ENCODE peak calls at places on chromosomes 5 and 9, in ten cellular contexts. S is GM12865, W is mesothelial cell of epicardium, A is HFFc6, Y is AG09309, H is HFF-Myc, P is esophagus muscularis mucosa, X is heart left ventricle, M is B cell, J is cardiac fibroblast. V is an unnamed sample.

GRCh38 chr9:8457814-8458213 is 658.2 kb upstream of the DMAC1 start:
- DNase-seq in S (no peak), W (no peak), A (no peak), Y (no peak), H (no peak), P (no peak), X (no peak), M (no peak), J (no peak), V (no peak)

GRCh38 chr9:125993423-125993935 is 246.3 kb downstream of the PBX3 start:
- DNase-seq in S (no peak), W (no peak), A (no peak), Y (no peak), H (no peak), P (no peak), X (no peak), M (no peak), J (no peak), V (no peak)

GRCh38 chr9:110016340-110016739 is 191.6 kb downstream of the C9orf152 start:
- DNase-seq in S (no peak), W (no peak), A (peak), Y (no peak), H (no peak), P (no peak), X (no peak), M (no peak), J (peak), V (no peak)

GRCh38 chr9:125942111-125942510 is 194.9 kb downstream of the PBX3 start:
- DNase-seq in S (no peak), W (no peak), A (no peak), Y (no peak), H (no peak), P (no peak), X (no peak), M (no peak), J (peak), V (no peak)

GRCh38 chr5:175743676-175744210 is 85.9 kb downstream of the HRH2 start:
- DNase-seq in S (no peak), W (no peak), A (no peak), Y (no peak), H (no peak), P (no peak), X (no peak), M (no peak), J (peak), V (no peak)

GRCh38 chr9:134891713-134892112 is 11.1 kb downstream of the FCN2 start:
- DNase-seq in S (no peak), W (peak), A (no peak), Y (no peak), H (no peak), P (no peak), X (no peak), M (no peak), J (no peak), V (no peak)

GRCh38 chr5:80796861-80797260 is 142.1 kb upstream of the DHFR start:
- DNase-seq in S (no peak), W (no peak), A (no peak), Y (no peak), H (no peak), P (no peak), X (no peak), M (no peak), J (no peak), V (no peak)

GRCh38 chr9:22005083-22005699 is 3.9 kb downstream of the CDKN2B start:
- DNase-seq in S (peak), W (no peak), A (no peak), Y (no peak), H (no peak), P (no peak), X (no peak), M (no peak), J (no peak), V (no peak)

GRCh38 chr9:124079176-124079925 is 67.8 kb downstream of the LHX2 start:
- DNase-seq in S (no peak), W (no peak), A (peak), Y (no peak), H (peak), P (no peak), X (peak), M (no peak), J (peak), V (no peak)

DNA sequence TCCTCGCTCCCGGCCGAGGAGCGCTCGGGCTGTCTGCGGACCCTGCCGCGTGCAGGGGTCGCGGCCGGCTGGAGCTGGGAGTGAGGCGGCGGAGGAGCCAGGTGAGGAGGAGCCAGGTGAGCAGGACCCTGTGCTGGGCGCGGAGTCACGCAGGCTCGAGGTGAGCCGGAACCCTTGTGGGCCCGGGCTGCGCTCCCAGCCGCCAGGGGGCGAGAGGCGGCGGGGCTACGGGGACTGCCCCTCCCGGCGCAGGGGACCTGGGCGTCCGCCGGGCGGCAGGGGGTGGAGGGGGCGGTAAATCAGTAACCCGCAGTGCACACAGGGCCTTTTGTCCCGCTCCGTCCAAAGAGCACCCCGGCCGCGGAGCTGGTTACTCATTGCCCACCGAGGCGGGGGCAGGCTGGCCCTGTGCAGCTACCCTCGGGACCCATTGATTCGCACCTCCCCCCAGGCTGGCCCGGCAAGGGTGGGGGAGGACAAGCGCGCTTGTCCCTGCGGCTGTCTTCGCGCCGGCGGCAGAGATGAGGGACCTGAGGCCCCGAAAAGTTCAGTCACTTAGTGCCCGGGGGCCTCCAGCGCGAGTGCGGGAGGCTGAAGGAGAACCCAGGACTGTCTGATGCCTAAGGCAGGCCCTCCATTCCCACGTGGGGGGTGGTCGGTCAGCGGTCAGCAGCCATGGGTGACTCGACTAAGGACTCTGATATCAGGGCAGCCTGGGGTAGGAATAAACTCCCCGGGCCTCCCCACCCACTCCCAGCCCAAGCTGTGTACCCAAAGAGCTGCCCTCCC is 397 bp downstream of the FGFR4 start:
- DNase-seq in S (peak), W (peak), A (no peak), Y (no peak), H (no peak), P (no peak), X (no peak), M (peak), J (no peak), V (no peak)
- TF ChIP-seq CTCF in S (peak), W (peak), A (peak), Y (peak), H (peak), P (peak), X (peak), M (peak), J (peak), V (no peak)

DNA sequence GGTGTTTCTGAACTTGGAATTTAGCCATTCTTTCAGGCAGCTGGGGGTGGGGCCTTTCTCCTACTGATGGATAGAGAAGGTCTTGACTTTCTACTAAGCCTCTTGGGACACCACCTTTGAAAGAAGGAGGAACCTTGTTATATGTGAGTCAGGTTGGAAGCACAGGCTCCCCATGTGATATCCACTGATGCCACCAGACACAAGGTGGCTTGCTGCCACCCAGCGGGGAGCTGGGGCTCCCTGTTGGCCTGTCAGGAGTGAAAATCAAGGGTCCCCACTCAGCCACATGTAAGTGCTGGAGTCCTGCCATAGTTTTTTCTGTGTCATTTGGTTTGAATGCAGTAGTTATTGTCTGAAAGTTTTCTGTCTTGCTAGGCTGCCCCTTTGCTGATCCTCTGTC is 252.4 kb upstream of the NFIL3 start:
- DNase-seq in S (peak), W (no peak), A (peak), Y (no peak), H (no peak), P (peak), X (no peak), M (no peak), J (no peak), V (no peak)
- TF ChIP-seq CTCF in S (peak), W (no peak), A (peak), Y (peak), H (peak), P (no peak), X (peak), M (no peak), J (peak), V (no peak)

GRCh38 chr5:39986614-39987013 is 561.8 kb upstream of the DAB2 start:
- DNase-seq in S (no peak), W (no peak), A (no peak), Y (no peak), H (no peak), P (no peak), X (no peak), M (no peak), J (peak), V (no peak)
- TF ChIP-seq CTCF in S (no peak), W (no peak), A (peak), Y (peak), H (no peak), P (no peak), X (no peak), M (no peak), J (peak), V (no peak)

GRCh38 chr9:136502940-136503550 is 20.2 kb upstream of the SEC16A start:
- DNase-seq in S (no peak), W (no peak), A (no peak), Y (no peak), H (no peak), P (no peak), X (no peak), M (no peak), J (no peak), V (no peak)
- TF ChIP-seq CTCF in S (no peak), W (no peak), A (peak), Y (no peak), H (peak), P (no peak), X (no peak), M (no peak), J (no peak), V (no peak)

GRCh38 chr5:60710362-60710761 is 10.4 kb upstream of the DEPDC1B start:
- DNase-seq in S (no peak), W (no peak), A (no peak), Y (no peak), H (no peak), P (no peak), X (no peak), M (no peak), J (no peak), V (no peak)
- TF ChIP-seq CTCF in S (no peak), W (no peak), A (no peak), Y (no peak), H (no peak), P (no peak), X (no peak), M (no peak), J (no peak), V (no peak)

DNA sequence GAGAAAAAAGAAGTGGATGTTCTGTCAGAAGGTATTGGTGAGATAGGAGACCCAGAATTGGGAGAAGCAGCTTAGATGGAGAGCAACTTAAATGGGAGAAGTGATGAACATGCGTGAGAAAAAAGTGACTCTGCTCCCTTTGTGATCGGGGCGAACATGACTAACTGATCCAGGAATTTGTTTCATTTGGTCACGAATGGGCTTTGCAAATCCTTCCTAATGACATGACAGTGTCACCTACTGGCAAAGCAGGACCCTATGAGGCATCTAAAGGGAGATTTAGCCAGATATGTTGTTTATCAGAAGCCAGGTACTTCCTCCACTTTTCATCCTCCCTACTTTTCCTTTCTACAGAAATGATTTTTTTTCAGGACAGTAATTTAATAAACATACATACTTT is 787.4 kb upstream of the RGMB start:
- DNase-seq in S (no peak), W (no peak), A (peak), Y (peak), H (peak), P (no peak), X (no peak), M (no peak), J (peak), V (no peak)
- TF ChIP-seq CTCF in S (no peak), W (no peak), A (peak), Y (no peak), H (no peak), P (no peak), X (no peak), M (no peak), J (peak), V (no peak)

GRCh38 chr5:128534729-128535128 is 3.3 kb downstream of the FBN2 start:
- DNase-seq in S (no peak), W (peak), A (no peak), Y (no peak), H (peak), P (no peak), X (no peak), M (no peak), J (peak), V (no peak)
- TF ChIP-seq CTCF in S (no peak), W (no peak), A (no peak), Y (no peak), H (no peak), P (no peak), X (no peak), M (no peak), J (no peak), V (no peak)

GRCh38 chr5:107231191-107231590 is 439.5 kb downstream of the EFNA5 start:
- DNase-seq in S (no peak), W (no peak), A (no peak), Y (no peak), H (no peak), P (no peak), X (no peak), M (no peak), J (no peak), V (no peak)

GRCh38 chr5:107235167-107235566 is 435.6 kb downstream of the EFNA5 start:
- DNase-seq in S (no peak), W (no peak), A (no peak), Y (no peak), H (no peak), P (no peak), X (no peak), M (no peak), J (no peak), V (no peak)

GRCh38 chr5:107230367-107230766 is 440.4 kb downstream of the EFNA5 start:
- DNase-seq in S (no peak), W (no peak), A (no peak), Y (no peak), H (no peak), P (no peak), X (no peak), M (no peak), J (no peak), V (no peak)

GRCh38 chr5:107228237-107228636 is 442.5 kb downstream of the EFNA5 start:
- DNase-seq in S (no peak), W (no peak), A (no peak), Y (no peak), H (no peak), P (no peak), X (no peak), M (no peak), J (no peak), V (no peak)

GRCh38 chr5:107232793-107233192 is 437.9 kb downstream of the EFNA5 start:
- DNase-seq in S (no peak), W (no peak), A (no peak), Y (no peak), H (no peak), P (no peak), X (no peak), M (no peak), J (no peak), V (no peak)
- TF ChIP-seq CTCF in S (no peak), W (no peak), A (no peak), Y (no peak), H (no peak), P (no peak), X (no peak), M (no peak), J (no peak), V (no peak)

GRCh38 chr5:139658928-139659667 is 10.9 kb downstream of the CXXC5 start:
- DNase-seq in S (peak), W (no peak), A (peak), Y (no peak), H (no peak), P (no peak), X (peak), M (no peak), J (peak), V (no peak)
- TF ChIP-seq CTCF in S (no peak), W (no peak), A (no peak), Y (no peak), H (no peak), P (no peak), X (no peak), M (no peak), J (no peak), V (no peak)